ENCODE peak calls at places on chromosomes 11 and 22, in five cellular contexts. One of them, this sample, is unnamed.

GRCh38 chr22:31253949-31254348 is 38.3 kb downstream of the PIK3IP1 start:
- DNase-seq in HepG2: peak; percentile 16
- DNase-seq in hepatocyte: peak; percentile 51
- DNase-seq in GM12865: no peak
- DNase-seq in lung: peak; percentile 68
- DNase-seq in this sample: no peak

GRCh38 chr22:48104786-48105185 is 1342.3 kb downstream of the TBC1D22A start:
- DNase-seq in GM12865: no peak
- DNase-seq in hepatocyte: no peak
- DNase-seq in lung: no peak
- DNase-seq in HepG2: no peak
- DNase-seq in this sample: no peak

GRCh38 chr11:56909563-56909962 is 79.2 kb upstream of the OR5AK2 start:
- DNase-seq in lung: no peak
- DNase-seq in hepatocyte: no peak
- DNase-seq in GM12865: no peak
- DNase-seq in HepG2: no peak
- DNase-seq in this sample: no peak

GRCh38 chr11:124875401-124875800 is 10.2 kb downstream of the ROBO3 start:
- DNase-seq in lung: no peak
- DNase-seq in hepatocyte: no peak
- DNase-seq in GM12865: no peak
- DNase-seq in HepG2: no peak
- DNase-seq in this sample: no peak

GRCh38 chr11:81080476-81080875 is 1639.6 kb upstream of the TENM4 start:
- DNase-seq in HepG2: no peak
- DNase-seq in GM12865: no peak
- DNase-seq in lung: no peak
- DNase-seq in hepatocyte: no peak
- DNase-seq in this sample: no peak

GRCh38 chr11:74035264-74035663 is 26.4 kb upstream of the UCP3 start:
- DNase-seq in hepatocyte: no peak
- DNase-seq in HepG2: no peak
- DNase-seq in GM12865: no peak
- DNase-seq in lung: no peak
- DNase-seq in this sample: no peak

GRCh38 chr11:76606102-76606793 is 64.3 kb downstream of the LRRC32 start:
- DNase-seq in hepatocyte: no peak
- DNase-seq in lung: no peak
- DNase-seq in HepG2: no peak
- DNase-seq in GM12865: no peak
- DNase-seq in this sample: no peak

GRCh38 chr11:8253566-8253965 is 10.1 kb downstream of the LMO1 start:
- DNase-seq in hepatocyte: no peak
- DNase-seq in lung: no peak
- DNase-seq in HepG2: no peak
- DNase-seq in GM12865: no peak
- DNase-seq in this sample: no peak

GRCh38 chr22:50089231-50090140 is at the start of gene MOV10L1:
- DNase-seq in lung: no peak
- DNase-seq in hepatocyte: no peak
- DNase-seq in GM12865: no peak
- DNase-seq in HepG2: no peak
- DNase-seq in this sample: peak; percentile 36

GRCh38 chr22:50542416-50542927 is 3.2 kb upstream of the KLHDC7B start:
- DNase-seq in hepatocyte: no peak
- DNase-seq in HepG2: no peak
- DNase-seq in lung: peak; percentile 59
- DNase-seq in GM12865: peak; percentile 95
- DNase-seq in this sample: peak; percentile 81

GRCh38 chr22:46736705-46737104 is 1.3 kb downstream of the CERK start:
- DNase-seq in lung: no peak
- DNase-seq in hepatocyte: no peak
- DNase-seq in GM12865: no peak
- DNase-seq in HepG2: no peak
- DNase-seq in this sample: no peak

GRCh38 chr22:45977551-45978274 is 751 bp upstream of the WNT7B start:
- DNase-seq in lung: no peak
- DNase-seq in HepG2: no peak
- DNase-seq in hepatocyte: no peak
- DNase-seq in GM12865: no peak
- DNase-seq in this sample: no peak

GRCh38 chr11:31921066-31921465 is 109.9 kb upstream of the PAX6 start:
- DNase-seq in lung: no peak
- DNase-seq in hepatocyte: no peak
- DNase-seq in HepG2: no peak
- DNase-seq in GM12865: no peak
- DNase-seq in this sample: no peak

GRCh38 chr11:134120143-134120850 is 51.4 kb downstream of the JAM3 start:
- DNase-seq in HepG2: no peak
- DNase-seq in lung: no peak
- DNase-seq in GM12865: no peak
- DNase-seq in hepatocyte: peak; percentile 57
- DNase-seq in this sample: no peak

GRCh38 chr11:62607729-62608128 is 4.8 kb downstream of the EML3 start:
- DNase-seq in HepG2: no peak
- DNase-seq in GM12865: peak; percentile 76
- DNase-seq in lung: no peak
- DNase-seq in hepatocyte: no peak
- DNase-seq in this sample: no peak

GRCh38 chr11:10139656-10140055 is 154.4 kb downstream of the SBF2 start:
- DNase-seq in lung: no peak
- DNase-seq in hepatocyte: peak; percentile 6
- DNase-seq in HepG2: no peak
- DNase-seq in GM12865: no peak
- DNase-seq in this sample: no peak

GRCh38 chr11:120211522-120212258 is 858 bp downstream of the OAF start:
- DNase-seq in GM12865: no peak
- DNase-seq in lung: no peak
- DNase-seq in HepG2: no peak
- DNase-seq in hepatocyte: no peak
- DNase-seq in this sample: no peak

GRCh38 chr22:50189849-50190181 is 4.1 kb downstream of the TRABD start:
- DNase-seq in hepatocyte: no peak
- DNase-seq in HepG2: no peak
- DNase-seq in GM12865: peak; percentile 42
- DNase-seq in lung: no peak
- DNase-seq in this sample: no peak

GRCh38 chr11:12743834-12744449 is 69.7 kb downstream of the TEAD1 start:
- DNase-seq in HepG2: no peak
- DNase-seq in GM12865: no peak
- DNase-seq in hepatocyte: no peak
- DNase-seq in lung: no peak
- DNase-seq in this sample: no peak

GRCh38 chr11:58334708-58335107 is 24.2 kb downstream of the OR5B17 start:
- DNase-seq in hepatocyte: no peak
- DNase-seq in HepG2: no peak
- DNase-seq in lung: no peak
- DNase-seq in GM12865: no peak
- DNase-seq in this sample: no peak

GRCh38 chr11:35365395-35365794 is 54.0 kb downstream of the SLC1A2 start:
- DNase-seq in lung: no peak
- DNase-seq in GM12865: no peak
- DNase-seq in HepG2: no peak
- DNase-seq in hepatocyte: no peak
- DNase-seq in this sample: no peak

GRCh38 chr11:35363246-35364100 is 55.9 kb downstream of the SLC1A2 start:
- DNase-seq in HepG2: no peak
- DNase-seq in hepatocyte: no peak
- DNase-seq in GM12865: no peak
- DNase-seq in lung: peak; percentile 35
- DNase-seq in this sample: no peak

GRCh38 chr11:35360059-35360530 is 59.3 kb downstream of the SLC1A2 start:
- DNase-seq in lung: no peak
- DNase-seq in hepatocyte: no peak
- DNase-seq in HepG2: peak; percentile 98
- DNase-seq in GM12865: no peak
- DNase-seq in this sample: no peak

GRCh38 chr11:35364101-35364780 is 55.1 kb downstream of the SLC1A2 start:
- DNase-seq in GM12865: no peak
- DNase-seq in lung: peak; percentile 74
- DNase-seq in hepatocyte: peak; percentile 51
- DNase-seq in HepG2: no peak
- DNase-seq in this sample: no peak

DNA sequence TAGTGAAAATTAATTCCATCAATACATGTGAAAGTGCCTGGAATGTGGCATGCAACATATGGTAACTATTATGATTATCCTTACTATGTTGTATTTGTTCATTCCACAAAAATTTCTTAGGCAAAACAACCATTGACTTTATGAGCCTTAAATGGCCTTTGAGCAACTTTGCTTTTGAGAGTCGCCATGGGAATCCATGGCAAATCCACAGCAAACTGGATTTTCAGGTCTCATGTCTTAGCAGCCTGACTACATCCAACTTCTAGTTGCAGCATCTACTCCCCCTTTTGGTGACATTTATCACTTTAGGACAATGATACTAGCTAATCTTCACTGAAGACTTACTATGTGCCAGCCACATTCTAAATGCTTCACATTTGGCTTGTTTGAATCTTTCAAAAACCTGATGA is 56.8 kb downstream of the SLC1A2 start:
- DNase-seq in HepG2: no peak
- DNase-seq in GM12865: no peak
- DNase-seq in hepatocyte: no peak
- DNase-seq in lung: no peak
- DNase-seq in this sample: no peak
- TF ChIP-seq CTCF in HepG2: no peak
- TF ChIP-seq CTCF in GM12865: no peak
- TF ChIP-seq CTCF in hepatocyte: no peak
- TF ChIP-seq CTCF in lung: no peak
- TF ChIP-seq CTCF in this sample: peak; percentile 11

DNA sequence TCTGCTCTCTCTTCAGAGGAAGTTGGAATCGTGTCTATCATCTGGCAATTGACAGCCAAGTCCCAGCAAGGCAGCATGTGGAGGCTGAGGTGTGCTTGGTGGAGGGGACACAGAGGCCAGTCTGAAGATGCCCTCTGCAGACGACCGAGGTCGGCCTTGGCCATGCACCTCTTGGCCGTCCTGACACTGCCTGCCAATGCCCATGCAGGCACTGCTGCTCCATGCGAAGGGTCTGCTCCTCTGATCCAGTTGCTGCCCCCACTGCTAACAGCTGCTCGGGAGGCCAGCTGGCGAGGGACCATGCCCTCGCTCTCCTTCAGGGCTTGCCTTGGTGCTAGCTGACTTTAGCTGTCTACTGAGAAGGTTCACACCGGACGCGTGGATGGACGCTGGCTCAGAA is 527.9 kb downstream of the OPCML start:
- DNase-seq in GM12865: no peak
- DNase-seq in hepatocyte: no peak
- DNase-seq in lung: no peak
- DNase-seq in HepG2: no peak
- DNase-seq in this sample: no peak
- TF ChIP-seq CTCF in GM12865: no peak
- TF ChIP-seq CTCF in hepatocyte: no peak
- TF ChIP-seq CTCF in lung: no peak
- TF ChIP-seq CTCF in HepG2: no peak
- TF ChIP-seq CTCF in this sample: no peak

DNA sequence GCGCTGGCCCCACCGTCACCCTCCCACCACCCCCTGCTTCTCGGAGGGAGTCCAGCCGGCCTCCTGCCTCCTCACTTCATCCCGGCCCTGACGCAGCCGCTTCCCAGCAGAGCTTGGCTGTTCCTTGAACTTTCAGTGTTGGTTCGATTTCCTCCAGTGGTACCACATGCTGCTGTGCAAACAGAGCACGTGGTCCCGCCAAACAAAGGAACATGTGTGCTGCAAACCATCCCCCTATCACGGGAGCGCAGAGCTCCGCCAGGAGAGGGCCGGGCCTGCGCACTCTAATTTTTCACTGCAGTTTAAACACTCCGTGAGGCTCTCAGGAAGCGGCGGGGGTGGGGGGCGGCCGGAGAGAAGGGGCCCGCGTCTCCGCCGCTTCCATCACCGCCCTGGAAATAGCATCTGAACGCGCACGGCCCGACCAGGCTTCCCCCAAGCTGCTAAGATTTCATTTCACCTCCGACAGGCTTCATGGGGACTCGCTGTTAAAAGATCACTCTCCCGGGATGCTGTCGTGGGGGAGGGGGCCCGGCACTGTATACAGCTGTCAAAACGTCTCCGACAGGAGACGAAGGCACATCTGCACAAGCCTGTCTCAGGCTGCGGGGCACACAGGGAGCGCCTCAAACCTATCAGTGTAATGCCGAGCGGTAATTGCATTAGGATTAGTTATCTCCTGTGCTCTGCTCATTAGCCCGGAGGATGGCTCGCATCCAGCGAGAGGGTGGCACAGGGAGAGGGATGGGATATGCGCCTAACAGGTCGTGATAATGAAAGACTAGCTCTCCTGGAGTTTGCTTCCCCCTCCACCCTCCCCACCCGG is 269.9 kb upstream of the SORL1-AS1 start:
- DNase-seq in GM12865: no peak
- DNase-seq in HepG2: peak; percentile 87
- DNase-seq in hepatocyte: peak; percentile 90
- DNase-seq in lung: peak; percentile 44
- DNase-seq in this sample: peak; percentile 10
- TF ChIP-seq CTCF in GM12865: no peak
- TF ChIP-seq CTCF in HepG2: no peak
- TF ChIP-seq CTCF in hepatocyte: no peak
- TF ChIP-seq CTCF in lung: no peak
- TF ChIP-seq CTCF in this sample: no peak

GRCh38 chr11:3799143-3799542 is 1.8 kb upstream of the NUP98 start:
- DNase-seq in lung: no peak
- DNase-seq in HepG2: no peak
- DNase-seq in GM12865: no peak
- DNase-seq in hepatocyte: no peak
- DNase-seq in this sample: no peak

GRCh38 chr11:3796346-3796745 is 1.0 kb downstream of the NUP98 start:
- DNase-seq in GM12865: no peak
- DNase-seq in HepG2: no peak
- DNase-seq in lung: no peak
- DNase-seq in hepatocyte: no peak
- DNase-seq in this sample: no peak

GRCh38 chr11:3797329-3798090 is at the start of gene NUP98:
- DNase-seq in lung: peak; percentile 100
- DNase-seq in HepG2: peak; percentile 99
- DNase-seq in GM12865: peak; percentile 100
- DNase-seq in hepatocyte: peak; percentile 99
- DNase-seq in this sample: peak; percentile 98

GRCh38 chr11:3795131-3796092 is 1.9 kb downstream of the NUP98 start:
- DNase-seq in hepatocyte: no peak
- DNase-seq in lung: no peak
- DNase-seq in GM12865: no peak
- DNase-seq in HepG2: no peak
- DNase-seq in this sample: no peak

DNA sequence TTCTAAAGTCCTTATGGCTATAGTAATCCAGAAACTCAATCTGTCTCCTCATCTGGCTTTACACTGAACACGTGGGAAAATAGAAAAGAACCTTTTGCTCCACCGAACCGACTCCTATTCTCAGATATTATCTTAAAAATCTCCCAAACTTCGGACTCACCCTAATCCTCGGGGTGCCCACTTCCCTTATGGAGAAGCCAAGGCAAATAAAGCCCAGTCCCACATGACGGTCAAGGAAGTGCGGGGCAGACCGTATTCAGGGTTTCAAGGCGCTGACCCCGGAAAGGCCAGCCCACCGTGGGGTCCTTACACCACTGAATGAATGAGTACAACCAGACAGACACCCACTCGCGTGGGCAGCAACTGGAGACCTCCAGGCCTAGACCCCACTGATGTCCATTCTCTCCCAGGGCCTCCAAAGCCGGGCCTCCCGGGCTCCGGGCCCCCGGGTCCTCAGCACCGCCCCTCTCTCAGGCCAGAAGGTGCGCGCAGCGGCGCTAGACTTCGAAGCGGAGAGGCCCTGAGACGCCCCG is 492 bp downstream of the NUP98 start:
- DNase-seq in HepG2: peak; percentile 27
- DNase-seq in hepatocyte: peak; percentile 80
- DNase-seq in GM12865: no peak
- DNase-seq in lung: peak; percentile 58
- DNase-seq in this sample: no peak
- TF ChIP-seq CTCF in HepG2: no peak
- TF ChIP-seq CTCF in hepatocyte: no peak
- TF ChIP-seq CTCF in GM12865: no peak
- TF ChIP-seq CTCF in lung: no peak
- TF ChIP-seq CTCF in this sample: no peak